ENCODE peak calls at places on chromosomes 12 and 14, in five cellular contexts. One of them, this sample, is unnamed.

GRCh38 chr12:94686834-94687628 is 36.7 kb upstream of the TMCC3 start:
- DNase-seq in OCI-LY7: no peak
- DNase-seq in Karpas-422: no peak
- DNase-seq in SK-N-SH: no peak
- DNase-seq in PC-3: peak
- DNase-seq in this sample: no peak

GRCh38 chr14:95055318-95055717 is 102.0 kb downstream of the DICER1 start:
- DNase-seq in Karpas-422: no peak
- DNase-seq in OCI-LY7: no peak
- DNase-seq in SK-N-SH: no peak
- DNase-seq in PC-3: no peak
- DNase-seq in this sample: no peak

GRCh38 chr12:5348491-5348890 is 83.4 kb upstream of the NTF3 start:
- DNase-seq in OCI-LY7: no peak
- DNase-seq in SK-N-SH: peak
- DNase-seq in Karpas-422: no peak
- DNase-seq in PC-3: no peak
- DNase-seq in this sample: no peak

GRCh38 chr12:62605972-62606371 is 139.3 kb downstream of the MON2 start:
- DNase-seq in OCI-LY7: no peak
- DNase-seq in Karpas-422: no peak
- DNase-seq in PC-3: no peak
- DNase-seq in SK-N-SH: no peak
- DNase-seq in this sample: no peak

GRCh38 chr12:1391722-1392121 is 202.7 kb downstream of the FBXL14 start:
- DNase-seq in SK-N-SH: no peak
- DNase-seq in Karpas-422: no peak
- DNase-seq in OCI-LY7: no peak
- DNase-seq in PC-3: no peak
- DNase-seq in this sample: no peak

GRCh38 chr12:116968986-116969385 is 58.2 kb downstream of the FBXW8 start:
- DNase-seq in OCI-LY7: no peak
- DNase-seq in PC-3: no peak
- DNase-seq in SK-N-SH: no peak
- DNase-seq in Karpas-422: peak
- DNase-seq in this sample: no peak

GRCh38 chr12:106245767-106246166 is 2.1 kb downstream of the CKAP4 start:
- DNase-seq in SK-N-SH: no peak
- DNase-seq in PC-3: peak
- DNase-seq in OCI-LY7: no peak
- DNase-seq in Karpas-422: no peak
- DNase-seq in this sample: peak

GRCh38 chr12:24853588-24853987 is 95.3 kb downstream of the BCAT1 start:
- DNase-seq in Karpas-422: no peak
- DNase-seq in OCI-LY7: no peak
- DNase-seq in PC-3: no peak
- DNase-seq in SK-N-SH: no peak
- DNase-seq in this sample: no peak

GRCh38 chr12:27967551-27968054 is 4.9 kb downstream of the PTHLH start:
- DNase-seq in PC-3: peak
- DNase-seq in Karpas-422: no peak
- DNase-seq in SK-N-SH: no peak
- DNase-seq in OCI-LY7: no peak
- DNase-seq in this sample: no peak

GRCh38 chr12:77720258-77720657 is 110.4 kb upstream of the NAV3 start:
- DNase-seq in PC-3: no peak
- DNase-seq in Karpas-422: no peak
- DNase-seq in SK-N-SH: no peak
- DNase-seq in OCI-LY7: peak
- DNase-seq in this sample: no peak

GRCh38 chr12:89153341-89153740 is 199.0 kb downstream of the DUSP6 start:
- DNase-seq in SK-N-SH: no peak
- DNase-seq in OCI-LY7: no peak
- DNase-seq in PC-3: no peak
- DNase-seq in Karpas-422: no peak
- DNase-seq in this sample: no peak

GRCh38 chr12:23055004-23055403 is 430.0 kb downstream of the ETNK1 start:
- DNase-seq in Karpas-422: peak
- DNase-seq in PC-3: peak
- DNase-seq in OCI-LY7: peak
- DNase-seq in SK-N-SH: no peak
- DNase-seq in this sample: no peak

GRCh38 chr12:28966049-28966778 is 182.9 kb upstream of the FAR2 start:
- DNase-seq in SK-N-SH: no peak
- DNase-seq in OCI-LY7: no peak
- DNase-seq in Karpas-422: no peak
- DNase-seq in PC-3: no peak
- DNase-seq in this sample: no peak

GRCh38 chr14:55102141-55102547 is 26.9 kb upstream of the LGALS3 start:
- DNase-seq in PC-3: peak
- DNase-seq in OCI-LY7: peak
- DNase-seq in Karpas-422: peak
- DNase-seq in SK-N-SH: peak
- DNase-seq in this sample: peak

GRCh38 chr12:91327889-91328288 is 145.3 kb upstream of the DCN start:
- DNase-seq in Karpas-422: no peak
- DNase-seq in SK-N-SH: no peak
- DNase-seq in OCI-LY7: no peak
- DNase-seq in PC-3: peak
- DNase-seq in this sample: no peak

GRCh38 chr12:75471928-75472865 is 8.4 kb upstream of the GLIPR1 start:
- DNase-seq in OCI-LY7: peak
- DNase-seq in PC-3: no peak
- DNase-seq in SK-N-SH: no peak
- DNase-seq in Karpas-422: peak
- DNase-seq in this sample: no peak

GRCh38 chr12:94841904-94842610 is 161.4 kb downstream of the NDUFA12 start:
- DNase-seq in Karpas-422: no peak
- DNase-seq in SK-N-SH: no peak
- DNase-seq in PC-3: no peak
- DNase-seq in OCI-LY7: no peak
- DNase-seq in this sample: no peak

GRCh38 chr12:113826805-113827204 is 139.3 kb downstream of the RBM19 start:
- DNase-seq in Karpas-422: no peak
- DNase-seq in OCI-LY7: no peak
- DNase-seq in PC-3: no peak
- DNase-seq in SK-N-SH: no peak
- DNase-seq in this sample: no peak

GRCh38 chr12:130775953-130776856 is 60.1 kb upstream of the RIMBP2 start:
- DNase-seq in Karpas-422: peak
- DNase-seq in OCI-LY7: no peak
- DNase-seq in PC-3: peak
- DNase-seq in SK-N-SH: no peak
- DNase-seq in this sample: peak

GRCh38 chr12:27969901-27970390 is 2.6 kb downstream of the PTHLH start:
- DNase-seq in SK-N-SH: no peak
- DNase-seq in PC-3: peak
- DNase-seq in OCI-LY7: no peak
- DNase-seq in Karpas-422: no peak
- DNase-seq in this sample: peak

DNA sequence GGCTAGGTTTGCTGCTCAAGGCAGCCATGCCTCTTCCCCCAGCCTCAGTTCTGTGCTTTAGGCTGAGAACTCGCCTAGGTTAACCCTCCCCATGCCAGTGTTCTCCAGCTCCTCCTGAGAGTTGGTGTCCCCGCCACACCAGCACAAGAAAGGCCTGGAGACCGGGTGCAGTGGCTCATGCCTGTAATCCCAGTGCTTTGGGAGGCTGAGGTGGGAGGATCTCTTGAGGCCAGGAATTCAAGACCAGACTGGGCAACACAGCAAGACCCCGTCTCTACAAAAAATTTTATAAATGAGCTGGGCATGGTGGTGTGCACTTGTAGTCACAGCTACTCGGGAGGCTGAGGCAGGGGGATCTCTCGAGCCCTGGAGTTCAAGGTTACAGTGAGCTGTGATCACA is 10.2 kb downstream of the RIN3 start:
- DNase-seq in Karpas-422: no peak
- DNase-seq in OCI-LY7: no peak
- DNase-seq in PC-3: no peak
- DNase-seq in SK-N-SH: no peak
- DNase-seq in this sample: no peak
- H2AFZ ChIP-seq in Karpas-422: no peak
- H2AFZ ChIP-seq in OCI-LY7: no peak
- H2AFZ ChIP-seq in PC-3: no peak
- H2AFZ ChIP-seq in SK-N-SH: no peak
- H2AFZ ChIP-seq in this sample: no peak

GRCh38 chr12:20101046-20101445 is 267.3 kb upstream of the PDE3A start:
- DNase-seq in Karpas-422: no peak
- DNase-seq in PC-3: no peak
- DNase-seq in OCI-LY7: no peak
- DNase-seq in SK-N-SH: no peak
- DNase-seq in this sample: no peak

GRCh38 chr12:20097561-20097960 is 270.8 kb upstream of the PDE3A start:
- DNase-seq in Karpas-422: no peak
- DNase-seq in PC-3: no peak
- DNase-seq in SK-N-SH: no peak
- DNase-seq in OCI-LY7: no peak
- DNase-seq in this sample: no peak

GRCh38 chr12:20099395-20099976 is 268.9 kb upstream of the PDE3A start:
- DNase-seq in Karpas-422: no peak
- DNase-seq in PC-3: no peak
- DNase-seq in OCI-LY7: no peak
- DNase-seq in SK-N-SH: no peak
- DNase-seq in this sample: no peak

GRCh38 chr12:20096430-20096829 is 271.9 kb upstream of the PDE3A start:
- DNase-seq in Karpas-422: no peak
- DNase-seq in PC-3: no peak
- DNase-seq in SK-N-SH: no peak
- DNase-seq in OCI-LY7: no peak
- DNase-seq in this sample: no peak
- H2AFZ ChIP-seq in Karpas-422: no peak
- H2AFZ ChIP-seq in PC-3: no peak
- H2AFZ ChIP-seq in SK-N-SH: no peak
- H2AFZ ChIP-seq in OCI-LY7: no peak
- H2AFZ ChIP-seq in this sample: no peak

DNA sequence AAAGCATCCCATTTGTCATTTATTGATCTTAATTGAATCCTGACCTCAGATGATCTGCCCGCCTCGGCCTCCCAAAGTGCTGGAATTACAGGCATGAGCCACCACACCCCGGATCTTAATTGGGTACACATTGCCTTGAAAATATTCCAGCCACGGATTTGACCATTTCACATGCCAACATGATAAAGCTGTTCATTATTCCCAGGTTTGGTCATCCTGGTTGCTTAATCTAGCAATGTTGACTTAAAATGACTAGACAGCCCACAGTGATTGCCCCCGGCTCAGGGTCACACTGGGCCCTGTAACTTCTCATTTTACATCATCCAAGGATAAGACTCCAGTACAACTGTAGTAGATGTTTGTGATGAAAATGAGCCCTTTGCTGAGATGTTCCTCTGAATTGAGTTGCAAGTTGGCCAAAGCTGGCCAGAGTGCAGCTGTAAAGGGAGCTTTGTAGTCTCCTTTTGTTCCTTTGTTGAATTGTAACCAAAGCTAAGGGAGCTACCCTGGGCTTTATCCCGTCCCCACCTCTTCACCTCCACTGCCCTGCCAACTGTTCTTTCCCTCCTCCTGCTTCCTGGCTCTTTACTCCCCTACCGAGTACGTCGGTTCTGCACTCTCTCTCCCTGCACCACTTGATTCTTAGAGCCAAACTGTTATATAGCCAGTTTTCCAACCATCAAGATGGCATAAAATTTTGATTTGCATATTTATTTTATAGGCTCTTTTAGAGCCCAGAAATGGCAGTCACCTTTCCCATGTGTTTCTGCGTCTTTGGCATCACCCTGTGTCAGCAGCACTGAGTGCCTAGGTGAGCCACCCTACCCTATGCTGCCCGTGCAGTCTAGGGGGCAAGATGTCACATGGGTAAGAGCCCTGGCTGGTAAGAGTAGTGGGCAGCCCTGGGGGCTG is 141.3 kb upstream of the HIF1A start:
- DNase-seq in SK-N-SH: no peak
- DNase-seq in PC-3: peak
- DNase-seq in OCI-LY7: no peak
- DNase-seq in Karpas-422: no peak
- DNase-seq in this sample: peak
- H2AFZ ChIP-seq in SK-N-SH: no peak
- H2AFZ ChIP-seq in PC-3: no peak
- H2AFZ ChIP-seq in OCI-LY7: peak
- H2AFZ ChIP-seq in Karpas-422: no peak
- H2AFZ ChIP-seq in this sample: no peak

GRCh38 chr12:6620885-6621274 is 13.7 kb upstream of the CHD4 start:
- DNase-seq in Karpas-422: no peak
- DNase-seq in OCI-LY7: no peak
- DNase-seq in SK-N-SH: no peak
- DNase-seq in PC-3: no peak
- DNase-seq in this sample: no peak

GRCh38 chr12:6615802-6616201 is 8.6 kb upstream of the CHD4 start:
- DNase-seq in SK-N-SH: no peak
- DNase-seq in OCI-LY7: no peak
- DNase-seq in Karpas-422: no peak
- DNase-seq in PC-3: no peak
- DNase-seq in this sample: no peak

GRCh38 chr12:6618483-6618882 is 11.3 kb upstream of the CHD4 start:
- DNase-seq in OCI-LY7: no peak
- DNase-seq in SK-N-SH: no peak
- DNase-seq in Karpas-422: no peak
- DNase-seq in PC-3: no peak
- DNase-seq in this sample: no peak

GRCh38 chr12:6614513-6615177 is 7.5 kb upstream of the CHD4 start:
- DNase-seq in Karpas-422: no peak
- DNase-seq in OCI-LY7: no peak
- DNase-seq in PC-3: no peak
- DNase-seq in SK-N-SH: no peak
- DNase-seq in this sample: no peak

DNA sequence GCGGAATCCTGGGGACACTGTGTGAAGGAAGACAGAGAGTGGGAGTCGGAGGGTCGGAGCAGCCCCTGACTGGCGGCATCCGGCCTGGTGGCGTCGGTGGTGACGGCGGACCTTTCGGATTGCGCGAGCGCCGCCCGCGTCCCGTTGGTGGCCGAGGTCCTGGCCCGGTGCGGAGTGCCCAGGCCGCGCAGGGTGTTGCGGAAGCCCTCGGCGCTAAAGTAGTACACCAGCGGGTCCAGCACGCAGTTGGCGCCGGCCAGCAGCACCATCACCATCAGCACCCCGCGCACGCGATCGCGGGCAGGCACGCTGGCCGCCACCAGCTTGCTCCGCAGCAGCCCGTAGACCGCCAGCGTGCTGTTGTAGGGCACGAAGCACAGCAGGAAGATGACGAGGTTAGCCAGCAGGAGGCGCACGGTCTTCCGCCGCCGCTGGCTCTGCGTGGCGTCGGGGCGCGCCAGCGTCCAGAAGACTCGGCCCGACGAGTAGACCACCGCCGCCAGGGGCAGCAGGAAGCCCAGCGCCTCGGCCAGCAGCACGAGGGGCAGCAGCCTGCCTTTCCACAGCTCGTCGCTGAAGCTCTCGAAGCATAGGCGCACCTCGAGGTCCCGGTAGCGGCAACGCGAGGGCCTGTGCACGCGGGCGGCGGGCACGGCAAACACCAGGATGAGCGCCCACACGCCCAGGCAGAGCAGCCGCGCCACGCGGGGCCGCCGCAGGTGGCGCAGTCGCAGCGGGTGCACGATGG is 13.1 kb upstream of the CHD4 start:
- DNase-seq in PC-3: no peak
- DNase-seq in Karpas-422: no peak
- DNase-seq in OCI-LY7: no peak
- DNase-seq in SK-N-SH: peak
- DNase-seq in this sample: no peak
- H2AFZ ChIP-seq in PC-3: no peak
- H2AFZ ChIP-seq in Karpas-422: no peak
- H2AFZ ChIP-seq in OCI-LY7: no peak
- H2AFZ ChIP-seq in SK-N-SH: no peak
- H2AFZ ChIP-seq in this sample: no peak